ENCODE peak calls at places on chromosome 22, in ten cellular contexts. P, S, G, C, B, T, U, L, F and O are unnamed samples.

GRCh38 chr22:44664149-44664548 is 37.9 kb upstream of the PRR5 start:
- DNase-seq in P (no peak), S (no peak), G (peak), C (peak), B (peak), T (peak), U (peak), L (peak), F (peak), O (peak)

GRCh38 chr22:32643246-32643645 is 158.3 kb upstream of the TIMP3 start:
- DNase-seq in P (no peak), S (no peak), G (no peak), C (no peak), B (no peak), T (no peak), U (no peak), L (no peak), F (no peak), O (no peak)

GRCh38 chr22:42399315-42400271 is 32.6 kb downstream of the NFAM1 start:
- DNase-seq in P (peak), S (no peak), G (peak), C (peak), B (no peak), T (peak), U (peak), L (peak), F (peak), O (no peak)

GRCh38 chr22:46246178-46246577 is 3.9 kb downstream of the CDPF1 start:
- DNase-seq in P (no peak), S (no peak), G (no peak), C (no peak), B (no peak), T (no peak), U (no peak), L (no peak), F (no peak), O (no peak)

GRCh38 chr22:48098243-48098935 is 1335.9 kb downstream of the TBC1D22A start:
- DNase-seq in P (no peak), S (no peak), G (peak), C (no peak), B (no peak), T (no peak), U (no peak), L (peak), F (no peak), O (no peak)

GRCh38 chr22:25375683-25376082 is 156.2 kb downstream of the CRYBB2 start:
- DNase-seq in P (no peak), S (no peak), G (no peak), C (no peak), B (no peak), T (no peak), U (no peak), L (no peak), F (no peak), O (no peak)

GRCh38 chr22:46454233-46454909 is 83.0 kb downstream of the CELSR1 start:
- DNase-seq in P (no peak), S (no peak), G (no peak), C (no peak), B (no peak), T (no peak), U (no peak), L (no peak), F (no peak), O (no peak)

GRCh38 chr22:42294034-42294985 is 23.9 kb upstream of the TCF20 start:
- DNase-seq in P (no peak), S (no peak), G (peak), C (peak), B (no peak), T (peak), U (peak), L (peak), F (no peak), O (no peak)

GRCh38 chr22:48428556-48429371 is 1398.9 kb downstream of the BRD1 start:
- DNase-seq in P (no peak), S (no peak), G (no peak), C (no peak), B (peak), T (no peak), U (no peak), L (no peak), F (no peak), O (no peak)

GRCh38 chr22:44461614-44462013 is 36.4 kb downstream of the RTL6 start:
- DNase-seq in P (no peak), S (no peak), G (no peak), C (no peak), B (no peak), T (peak), U (no peak), L (peak), F (no peak), O (no peak)

DNA sequence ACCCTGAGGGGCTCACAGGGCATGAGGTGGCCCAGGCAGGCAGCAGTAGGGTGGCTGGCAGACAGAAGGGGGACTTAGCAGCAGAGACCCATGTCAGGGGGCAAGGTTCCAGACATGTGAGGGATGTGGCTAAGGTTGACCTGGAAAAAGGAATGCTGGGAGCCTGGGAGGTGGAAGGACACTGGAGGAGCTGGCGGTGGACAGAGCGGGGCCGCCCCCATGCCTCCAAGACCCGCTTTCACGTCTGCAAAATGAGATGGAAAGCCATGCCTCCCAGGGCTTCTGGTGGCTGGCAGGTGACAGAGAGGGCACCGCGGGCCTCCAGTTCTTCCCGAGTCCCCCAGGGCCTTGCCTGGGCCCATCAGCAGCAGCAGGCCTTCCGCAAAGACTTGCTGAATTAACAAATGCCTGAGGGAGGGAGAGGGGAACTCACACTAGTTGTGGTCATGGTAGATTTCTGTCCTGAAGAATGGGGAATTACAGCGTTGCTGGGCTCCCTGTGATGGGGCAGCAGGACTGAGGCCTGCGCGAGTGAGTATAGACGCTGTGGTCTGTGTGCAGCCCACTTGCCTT is 23.1 kb upstream of the SOX10 start:
- DNase-seq in P (no peak), S (no peak), G (no peak), C (no peak), B (no peak), T (no peak), U (no peak), L (no peak), F (no peak), O (no peak)
- TF ChIP-seq CTCF in P (no peak), S (no peak), G (no peak), C (no peak), B (no peak), T (no peak), U (no peak), L (no peak), F (no peak), O (no peak)

GRCh38 chr22:19720999-19721485 is 2.3 kb upstream of the GP1BB start:
- DNase-seq in P (no peak), S (no peak), G (no peak), C (no peak), B (no peak), T (no peak), U (no peak), L (no peak), F (no peak), O (no peak)

GRCh38 chr22:19718255-19719054 is 4.2 kb downstream of the SEPTIN5 start:
- DNase-seq in P (no peak), S (no peak), G (peak), C (no peak), B (no peak), T (no peak), U (no peak), L (no peak), F (no peak), O (no peak)

GRCh38 chr22:19720150-19720827 is 3.0 kb upstream of the GP1BB start:
- DNase-seq in P (no peak), S (no peak), G (no peak), C (no peak), B (no peak), T (no peak), U (no peak), L (no peak), F (no peak), O (no peak)

GRCh38 chr22:19719055-19719482 is 4.3 kb upstream of the GP1BB start:
- DNase-seq in P (no peak), S (no peak), G (peak), C (no peak), B (no peak), T (no peak), U (no peak), L (no peak), F (no peak), O (no peak)

DNA sequence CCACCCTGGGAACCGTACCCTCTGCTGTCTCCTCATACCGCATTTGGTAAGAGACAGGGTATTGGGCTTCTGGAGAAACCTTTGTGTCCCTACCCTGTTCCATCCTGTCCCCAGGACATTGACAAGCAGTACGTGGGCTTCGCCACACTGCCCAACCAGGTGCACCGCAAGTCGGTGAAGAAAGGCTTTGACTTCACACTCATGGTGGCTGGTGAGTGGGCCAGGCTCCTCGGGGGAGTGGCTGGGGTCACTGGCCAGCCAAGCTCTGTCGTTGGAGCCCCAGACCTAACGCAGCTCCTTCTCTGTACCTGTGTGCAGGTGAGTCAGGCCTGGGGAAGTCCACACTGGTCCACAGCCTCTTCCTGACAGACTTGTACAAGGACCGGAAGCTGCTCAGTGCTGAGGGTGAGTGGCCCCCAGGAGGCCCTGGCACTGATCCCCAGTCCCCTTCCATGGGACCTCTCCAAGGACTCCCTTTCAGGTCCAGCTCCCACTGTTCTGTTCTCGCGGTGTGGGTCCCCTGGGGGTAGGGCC is 3.8 kb upstream of the GP1BB start:
- DNase-seq in P (no peak), S (no peak), G (no peak), C (no peak), B (no peak), T (no peak), U (no peak), L (no peak), F (no peak), O (no peak)
- H3K4me3 ChIP-seq in P (no peak), S (no peak), G (peak), C (no peak), B (no peak), T (no peak), U (no peak), L (no peak), F (no peak), O (no peak)

GRCh38 chr22:50140615-50141014 is 29.9 kb upstream of the PANX2 start:
- DNase-seq in P (no peak), S (no peak), G (peak), C (no peak), B (no peak), T (no peak), U (no peak), L (no peak), F (no peak), O (no peak)
- TF ChIP-seq POLR2A in P (no peak), S (no peak), G (no peak), C (no peak), B (no peak), T (no peak), U (no peak), L (no peak), F (no peak), O (no peak)

DNA sequence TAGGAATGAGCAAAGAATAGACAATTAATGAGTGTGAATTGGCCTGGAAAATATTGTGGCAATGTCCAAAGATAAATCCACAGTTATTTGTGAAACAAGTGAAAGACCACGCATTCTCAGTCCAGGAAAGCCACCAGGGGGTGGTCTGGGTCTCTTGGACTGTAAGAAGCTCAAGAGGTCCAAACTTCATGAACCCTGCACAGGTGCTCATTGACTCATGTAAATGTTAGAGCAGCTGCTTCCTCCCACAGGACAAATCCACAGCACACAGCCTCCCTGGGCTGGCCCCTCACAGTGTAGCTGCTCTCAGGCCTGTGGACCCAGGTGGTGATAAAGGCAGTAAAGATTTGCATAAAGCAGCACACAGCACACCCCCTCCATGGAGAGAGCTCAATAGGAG is 114.0 kb downstream of the ZNF280B start:
- DNase-seq in P (no peak), S (no peak), G (no peak), C (no peak), B (no peak), T (no peak), U (no peak), L (peak), F (no peak), O (no peak)
- TF ChIP-seq CTCF in P (no peak), S (no peak), G (no peak), C (no peak), B (no peak), T (no peak), U (no peak), L (no peak), F (no peak), O (no peak)

GRCh38 chr22:17566776-17567175 is 3.5 kb downstream of the SLC25A18 start:
- DNase-seq in P (no peak), S (no peak), G (no peak), C (no peak), B (no peak), T (no peak), U (no peak), L (no peak), F (no peak), O (no peak)

GRCh38 chr22:17575681-17576080 is 12.4 kb downstream of the SLC25A18 start:
- DNase-seq in P (no peak), S (no peak), G (no peak), C (no peak), B (no peak), T (no peak), U (no peak), L (no peak), F (no peak), O (no peak)

GRCh38 chr22:17575151-17575550 is 11.9 kb downstream of the SLC25A18 start:
- DNase-seq in P (no peak), S (no peak), G (no peak), C (no peak), B (no peak), T (no peak), U (no peak), L (no peak), F (no peak), O (no peak)

GRCh38 chr22:17569971-17570511 is 6.7 kb downstream of the SLC25A18 start:
- DNase-seq in P (no peak), S (no peak), G (peak), C (no peak), B (no peak), T (peak), U (peak), L (no peak), F (no peak), O (peak)

GRCh38 chr22:17570851-17571631 is 7.7 kb downstream of the SLC25A18 start:
- DNase-seq in P (peak), S (no peak), G (no peak), C (peak), B (peak), T (peak), U (peak), L (peak), F (peak), O (peak)
- H3K4me3 ChIP-seq in P (no peak), S (no peak), G (no peak), C (no peak), B (peak), T (peak), U (no peak), L (peak), F (no peak), O (peak)

DNA sequence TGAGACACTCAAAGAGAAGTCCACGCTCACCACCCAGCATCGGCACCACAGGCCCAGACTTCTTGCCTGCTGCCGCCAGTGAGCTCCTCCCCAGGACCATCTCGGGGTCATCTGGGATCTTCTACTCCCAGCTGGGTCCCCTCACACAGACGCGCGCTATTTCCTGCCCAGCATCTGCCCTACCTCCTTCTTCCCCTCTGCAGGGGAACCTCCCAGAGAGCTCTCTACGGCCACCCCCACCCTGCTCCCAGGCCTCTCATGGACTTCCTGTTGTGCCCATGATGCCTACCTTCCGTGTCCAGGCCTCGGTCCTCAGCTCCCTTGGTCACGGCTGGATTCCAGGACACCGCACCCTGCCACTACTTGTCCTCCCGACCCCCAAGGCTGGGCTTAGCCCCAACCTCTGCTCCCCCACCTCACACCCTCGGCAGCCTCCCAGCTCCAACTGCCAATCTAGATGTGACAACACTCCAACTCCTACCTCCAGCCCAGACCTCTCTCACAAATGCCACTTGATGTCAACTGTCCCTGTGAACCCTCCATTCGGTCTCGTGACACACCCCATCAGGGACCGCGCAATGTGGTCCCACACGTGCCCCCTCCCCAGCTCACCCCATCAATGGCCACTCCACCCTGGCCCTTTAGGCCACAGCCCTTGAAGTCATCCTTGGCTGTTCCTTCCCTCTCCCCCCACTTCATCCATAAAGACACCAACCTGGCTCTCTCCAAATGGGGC is 45.3 kb downstream of the SGSM3 start:
- DNase-seq in P (no peak), S (no peak), G (peak), C (no peak), B (no peak), T (no peak), U (no peak), L (peak), F (no peak), O (no peak)
- TF ChIP-seq POLR2A in P (no peak), S (no peak), G (no peak), C (no peak), B (no peak), T (no peak), U (no peak), L (no peak), F (no peak), O (no peak)

DNA sequence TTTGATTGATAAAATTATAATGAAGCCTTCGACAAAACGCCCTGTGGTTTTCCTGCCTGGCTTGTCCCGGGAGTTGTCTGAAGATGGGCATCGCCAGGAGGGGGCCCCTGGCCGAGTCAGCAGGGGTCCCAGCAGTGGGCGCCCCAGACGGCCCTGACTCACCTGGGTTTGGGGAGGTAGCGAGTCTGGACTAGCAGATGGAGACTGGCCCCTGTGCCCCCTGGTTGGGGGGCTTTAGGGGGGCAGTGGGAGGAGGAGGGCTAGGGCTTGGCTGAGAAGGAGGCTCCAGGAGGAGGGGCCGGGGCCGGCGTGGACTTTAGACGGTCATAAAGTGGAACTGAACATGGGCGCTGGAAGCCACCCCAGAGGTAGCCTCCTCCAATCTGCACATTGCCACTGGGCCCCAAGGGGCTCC is 410 bp upstream of the LIF start:
- DNase-seq in P (no peak), S (no peak), G (no peak), C (no peak), B (no peak), T (no peak), U (no peak), L (no peak), F (no peak), O (no peak)
- TF ChIP-seq CTCF in P (no peak), S (no peak), G (no peak), C (no peak), B (no peak), T (no peak), U (no peak), L (no peak), F (no peak), O (no peak)

GRCh38 chr22:30694171-30694637 is 470 bp upstream of the OSBP2 start:
- DNase-seq in P (peak), S (peak), G (peak), C (peak), B (no peak), T (peak), U (peak), L (peak), F (peak), O (peak)

GRCh38 chr22:30694638-30695350 is at the start of gene OSBP2:
- DNase-seq in P (no peak), S (no peak), G (no peak), C (peak), B (peak), T (peak), U (peak), L (no peak), F (peak), O (peak)

GRCh38 chr22:30695351-30695762 is 683 bp downstream of the OSBP2 start:
- DNase-seq in P (no peak), S (no peak), G (no peak), C (peak), B (no peak), T (peak), U (peak), L (no peak), F (no peak), O (no peak)

GRCh38 chr22:30697975-30698374 is 3.3 kb downstream of the OSBP2 start:
- DNase-seq in P (no peak), S (no peak), G (no peak), C (no peak), B (no peak), T (no peak), U (no peak), L (no peak), F (no peak), O (no peak)

GRCh38 chr22:30695871-30696655 is 1.4 kb downstream of the OSBP2 start:
- DNase-seq in P (no peak), S (no peak), G (no peak), C (no peak), B (no peak), T (no peak), U (no peak), L (no peak), F (no peak), O (no peak)
- H3K4me3 ChIP-seq in P (no peak), S (no peak), G (no peak), C (no peak), B (no peak), T (no peak), U (no peak), L (no peak), F (no peak), O (no peak)

GRCh38 chr22:36039125-36039524 is 10.5 kb upstream of the RBFOX2 start:
- DNase-seq in P (no peak), S (no peak), G (no peak), C (no peak), B (no peak), T (no peak), U (no peak), L (no peak), F (no peak), O (no peak)

GRCh38 chr22:36032611-36033010 is 4.0 kb upstream of the RBFOX2 start:
- DNase-seq in P (no peak), S (no peak), G (no peak), C (no peak), B (no peak), T (no peak), U (no peak), L (no peak), F (no peak), O (no peak)

GRCh38 chr22:36037102-36037758 is 8.6 kb upstream of the RBFOX2 start:
- DNase-seq in P (no peak), S (no peak), G (no peak), C (no peak), B (no peak), T (no peak), U (no peak), L (no peak), F (no peak), O (no peak)

GRCh38 chr22:36036167-36036624 is 7.6 kb upstream of the RBFOX2 start:
- DNase-seq in P (no peak), S (no peak), G (no peak), C (no peak), B (no peak), T (no peak), U (no peak), L (no peak), F (no peak), O (no peak)
- TF ChIP-seq POLR2A in P (no peak), S (no peak), G (no peak), C (no peak), B (no peak), T (no peak), U (no peak), L (no peak), F (no peak), O (no peak)

GRCh38 chr22:35329114-35329847 is 29.6 kb downstream of the TOM1 start:
- DNase-seq in P (no peak), S (no peak), G (peak), C (no peak), B (no peak), T (no peak), U (no peak), L (no peak), F (no peak), O (no peak)
- TF ChIP-seq CTCF in P (no peak), S (no peak), G (no peak), C (no peak), B (no peak), T (no peak), U (no peak), L (peak), F (no peak), O (no peak)